ENCODE peak calls at places on chromosomes 4 and X, in ten cellular contexts. D is left colon, F is immature natural killer cell, C is iris pigment epithelial cell, T is lower lobe of right lung, V is globus pallidus, J is activated T-cell treated with anti-CD3 and anti-CD28 coated beads for 48 hours, Y is NCI-H1694, M is T-cell, G is NCI-H1105. U is an unnamed sample.

GRCh38 chrX:110563276-110563675 is 204.6 kb downstream of the RTL9 start:
- DNase-seq in D (no peak), F (no peak), C (no peak), T (no peak), V (peak), J (no peak), Y (no peak), M (no peak), G (no peak), U (no peak)

GRCh38 chr4:151781026-151781425 is 20.2 kb upstream of the GATB start:
- DNase-seq in D (no peak), F (no peak), C (no peak), T (no peak), V (peak), J (no peak), Y (no peak), M (no peak), G (no peak), U (no peak)

GRCh38 chr4:105343523-105343931 is 130.3 kb downstream of the PPA2 start:
- DNase-seq in D (no peak), F (no peak), C (peak), T (no peak), V (no peak), J (no peak), Y (no peak), M (no peak), G (no peak), U (no peak)

GRCh38 chr4:141391293-141391692 is 170.6 kb downstream of the ZNF330 start:
- DNase-seq in D (no peak), F (no peak), C (peak), T (no peak), V (no peak), J (no peak), Y (no peak), M (no peak), G (no peak), U (no peak)

GRCh38 chr4:184598753-184599491 is 50.3 kb downstream of the CASP3 start:
- DNase-seq in D (no peak), F (no peak), C (peak), T (no peak), V (no peak), J (no peak), Y (no peak), M (no peak), G (no peak), U (no peak)

GRCh38 chrX:356385-357034 is 30.2 kb downstream of the PPP2R3B start:
- DNase-seq in D (no peak), F (no peak), C (peak), T (peak), V (no peak), J (no peak), Y (no peak), M (no peak), G (no peak), U (no peak)

GRCh38 chrX:24231169-24231568 is 81.6 kb downstream of the ZFX start:
- DNase-seq in D (no peak), F (no peak), C (peak), T (no peak), V (no peak), J (no peak), Y (no peak), M (no peak), G (no peak), U (peak)

GRCh38 chrX:69137911-69138310 is 27.3 kb downstream of the PJA1 start:
- DNase-seq in D (no peak), F (no peak), C (no peak), T (no peak), V (no peak), J (no peak), Y (no peak), M (no peak), G (no peak), U (no peak)

GRCh38 chr4:38280323-38280706 is 320.1 kb downstream of the PTTG2 start:
- DNase-seq in D (no peak), F (no peak), C (no peak), T (no peak), V (no peak), J (no peak), Y (no peak), M (no peak), G (no peak), U (no peak)

GRCh38 chrX:71910526-71911022 is at the start of gene NHSL2:
- DNase-seq in D (no peak), F (peak), C (peak), T (peak), V (no peak), J (peak), Y (peak), M (no peak), G (peak), U (no peak)

GRCh38 chrX:39247536-39247935 is 446.3 kb downstream of the MID1IP1 start:
- DNase-seq in D (no peak), F (no peak), C (no peak), T (no peak), V (peak), J (no peak), Y (no peak), M (no peak), G (no peak), U (no peak)

GRCh38 chr4:109332926-109333464 is 30.5 kb upstream of the COL25A1 start:
- DNase-seq in D (no peak), F (no peak), C (peak), T (no peak), V (no peak), J (peak), Y (no peak), M (no peak), G (no peak), U (no peak)

GRCh38 chr4:169410839-169411770 is 140.3 kb upstream of the SH3RF1 start:
- DNase-seq in D (peak), F (peak), C (peak), T (no peak), V (peak), J (peak), Y (no peak), M (peak), G (no peak), U (no peak)

GRCh38 chr4:955931-956381 is 17.4 kb downstream of the DGKQ start:
- DNase-seq in D (no peak), F (no peak), C (no peak), T (no peak), V (no peak), J (no peak), Y (no peak), M (no peak), G (no peak), U (no peak)

GRCh38 chrX:112641449-112641848 is 38.3 kb downstream of the LHFPL1 start:
- DNase-seq in D (no peak), F (no peak), C (no peak), T (no peak), V (no peak), J (no peak), Y (no peak), M (no peak), G (no peak), U (no peak)

GRCh38 chr4:48041535-48042137 is 25.1 kb downstream of the NIPAL1 start:
- DNase-seq in D (no peak), F (no peak), C (no peak), T (no peak), V (no peak), J (peak), Y (no peak), M (no peak), G (no peak), U (no peak)

GRCh38 chrX:54808109-54808604 is 612 bp downstream of the MAGED2 start:
- DNase-seq in D (peak), F (peak), C (no peak), T (no peak), V (peak), J (peak), Y (peak), M (no peak), G (peak), U (peak)

GRCh38 chrX:125998432-125998831 is 167.7 kb downstream of the DCAF12L2 start:
- DNase-seq in D (no peak), F (no peak), C (peak), T (no peak), V (peak), J (no peak), Y (peak), M (no peak), G (peak), U (peak)

GRCh38 chr4:82951196-82951595 is 50.7 kb downstream of the THAP9 start:
- DNase-seq in D (no peak), F (no peak), C (peak), T (no peak), V (no peak), J (no peak), Y (no peak), M (no peak), G (no peak), U (no peak)

U was measured in NCI-H446.